ENCODE peak calls at places on chromosomes 4 and X, in six cellular contexts. M, Q, N, Y, I and P are unnamed samples.

GRCh38 chr4:136650541-136651277 is 881.6 kb downstream of the PCDH18 start:
- DNase-seq in M (no peak), Y (no peak), Q (peak), I (no peak), N (peak), P (no peak)

GRCh38 chrX:48507246-48507645 is 1.5 kb upstream of the PORCN start:
- DNase-seq in N (no peak), Q (no peak), M (no peak), Y (no peak), I (no peak), P (no peak)

GRCh38 chr4:120865985-120866384 is 56.5 kb downstream of the PRDM5 start:
- DNase-seq in Y (no peak), Q (no peak), M (no peak), I (no peak), N (peak), P (no peak)

GRCh38 chrX:129115104-129115503 is 408.2 kb downstream of the SMARCA1 start:
- DNase-seq in M (no peak), N (peak), I (peak), Y (no peak), Q (no peak), P (no peak)

GRCh38 chr4:180106122-180106521 is 2137.1 kb upstream of the TENM3 start:
- DNase-seq in Q (no peak), N (no peak), M (no peak), I (no peak), Y (no peak), P (no peak)

GRCh38 chr4:184762100-184762499 is 28.2 kb upstream of the CENPU start:
- DNase-seq in Y (no peak), M (no peak), Q (no peak), I (peak), N (peak), P (no peak)

GRCh38 chr4:153393397-153393796 is 48.9 kb downstream of the MND1 start:
- DNase-seq in Q (no peak), M (no peak), I (no peak), N (no peak), Y (no peak), P (no peak)

GRCh38 chr4:93228021-93228420 is 600.5 kb upstream of the ATOH1 start:
- DNase-seq in M (no peak), Y (no peak), Q (no peak), N (no peak), I (no peak), P (no peak)

GRCh38 chr4:791866-792630 is 33.9 kb downstream of the CPLX1 start:
- DNase-seq in N (peak), Q (peak), Y (no peak), M (no peak), I (no peak), P (no peak)

GRCh38 chr4:74033721-74034120 is 4.8 kb downstream of the CXCL3 start:
- DNase-seq in M (no peak), Y (no peak), I (no peak), N (no peak), Q (no peak), P (no peak)

GRCh38 chr4:1305261-1305711 is 15.6 kb downstream of the MAEA start:
- DNase-seq in I (no peak), Y (no peak), M (no peak), N (no peak), Q (no peak), P (no peak)

GRCh38 chrX:115038406-115038805 is 21.0 kb upstream of the IL13RA2 start:
- DNase-seq in Y (no peak), Q (no peak), N (no peak), M (no peak), I (no peak), P (no peak)

GRCh38 chr4:125043453-125043852 is 271.3 kb upstream of the FAT4 start:
- DNase-seq in M (no peak), N (no peak), Q (no peak), I (no peak), Y (no peak), P (no peak)

GRCh38 chrX:47093248-47093647 is 15.0 kb downstream of the RGN start:
- DNase-seq in M (no peak), Q (no peak), I (peak), N (peak), Y (no peak), P (no peak)

GRCh38 chrX:154599531-154599930 is 14.6 kb downstream of the CTAG1A start:
- DNase-seq in Y (no peak), Q (no peak), M (peak), I (no peak), N (no peak), P (no peak)

GRCh38 chr4:153249199-153250154 is 45.2 kb downstream of the TRIM2 start:
- DNase-seq in N (peak), I (peak), M (peak), Y (peak), Q (peak), P (peak)

GRCh38 chr4:7769936-7770674 is 169.6 kb downstream of the AFAP1 start:
- DNase-seq in Y (no peak), M (no peak), N (peak), I (no peak), Q (no peak), P (no peak)
- TF ChIP-seq CTCF in Y (no peak), M (peak), N (peak), I (peak), Q (no peak), P (no peak)

GRCh38 chr4:122309988-122310626 is 68.7 kb upstream of the ADAD1 start:
- DNase-seq in N (no peak), I (no peak), M (no peak), Y (no peak), Q (no peak), P (no peak)
- TF ChIP-seq CTCF in N (peak), I (peak), M (peak), Y (peak), Q (no peak), P (peak)

DNA sequence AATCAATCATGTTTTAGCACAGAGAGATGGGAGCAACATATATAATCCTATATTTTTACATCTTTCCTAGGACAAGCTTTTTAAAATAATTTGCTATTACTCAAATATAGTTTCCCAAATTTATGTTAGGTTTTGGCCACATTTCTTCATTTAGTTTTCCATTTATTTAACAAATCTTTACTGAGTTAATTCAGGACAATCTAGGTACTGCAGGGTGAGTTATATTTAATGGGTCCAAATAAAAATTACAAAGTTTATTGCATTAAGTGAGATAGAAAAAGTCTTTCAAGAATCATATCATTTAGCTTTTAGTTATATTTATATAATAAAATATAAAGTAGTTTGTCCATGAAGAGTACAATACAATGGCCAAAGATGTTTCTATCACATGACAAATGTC is 269.2 kb downstream of the EPHA5 start:
- DNase-seq in M (no peak), Y (no peak), N (no peak), Q (no peak), I (no peak), P (no peak)
- TF ChIP-seq CTCF in M (peak), Y (no peak), N (no peak), Q (peak), I (no peak), P (no peak)

GRCh38 chrX:31036895-31037294 is 34.9 kb downstream of the FTHL17 start:
- DNase-seq in Q (peak), Y (no peak), M (no peak), N (peak), I (peak), P (no peak)

GRCh38 chrX:31039327-31039711 is 32.5 kb downstream of the FTHL17 start:
- DNase-seq in Q (no peak), I (no peak), N (no peak), M (no peak), Y (no peak), P (no peak)

GRCh38 chrX:31038585-31039326 is 33.1 kb downstream of the FTHL17 start:
- DNase-seq in Y (no peak), M (no peak), Q (peak), N (peak), I (peak), P (no peak)
- TF ChIP-seq CTCF in Y (no peak), M (peak), Q (peak), N (peak), I (peak), P (no peak)